ENCODE peak calls at places on chromosomes 16 and 17, in seven cellular contexts. B is coronary artery; A is fibroblast of the aortic adventitia; Y is CD8-positive, alpha-beta T cell; K is AG09309; E is GM23338; S is heart right ventricle. R is an unnamed sample.

GRCh38 chr16:47905771-47906170 is 250.0 kb downstream of the ABCC12 start:
- DNase-seq in B (no peak), A (no peak), Y (no peak), K (no peak), E (no peak), S (no peak), R (no peak)

GRCh38 chr17:28390123-28390522 is 15.9 kb downstream of the SLC46A1 start:
- DNase-seq in B (no peak), A (no peak), Y (no peak), K (no peak), E (no peak), S (no peak), R (no peak)

GRCh38 chr17:50621562-50621961 is 13.1 kb upstream of the ABCC3 start:
- DNase-seq in B (no peak), A (no peak), Y (no peak), K (no peak), E (no peak), S (no peak), R (no peak)

GRCh38 chr17:78650093-78650715 is 73.0 kb upstream of the DNAH17 start:
- DNase-seq in B (peak), A (no peak), Y (no peak), K (no peak), E (peak), S (no peak), R (no peak)

GRCh38 chr16:11094838-11095565 is 150.6 kb downstream of the CLEC16A start:
- DNase-seq in B (no peak), A (no peak), Y (no peak), K (no peak), E (no peak), S (no peak), R (peak)

GRCh38 chr17:4599505-4600281 is 15.4 kb downstream of the SMTNL2 start:
- DNase-seq in B (no peak), A (peak), Y (no peak), K (no peak), E (peak), S (no peak), R (no peak)

GRCh38 chr17:55316499-55316898 is 51.7 kb downstream of the HLF start:
- DNase-seq in B (no peak), A (no peak), Y (no peak), K (no peak), E (no peak), S (no peak), R (no peak)

GRCh38 chr16:3014971-3015370 is 2.2 kb downstream of the CLDN9 start:
- DNase-seq in B (no peak), A (no peak), Y (no peak), K (no peak), E (no peak), S (no peak), R (no peak)

GRCh38 chr16:73066927-73067670 is 19.2 kb upstream of the ZFHX3 start:
- DNase-seq in B (peak), A (peak), Y (no peak), K (no peak), E (no peak), S (no peak), R (no peak)

GRCh38 chr16:75256871-75257343 is 5.5 kb upstream of the BCAR1 start:
- DNase-seq in B (peak), A (peak), Y (no peak), K (no peak), E (no peak), S (peak), R (no peak)

GRCh38 chr17:3773511-3773910 is 27.5 kb downstream of the ITGAE start:
- DNase-seq in B (no peak), A (peak), Y (no peak), K (no peak), E (no peak), S (no peak), R (no peak)

GRCh38 chr17:48486557-48486956 is 44.3 kb downstream of the HOXB1 start:
- DNase-seq in B (no peak), A (peak), Y (no peak), K (peak), E (no peak), S (no peak), R (no peak)

GRCh38 chr16:85037050-85037410 is 9.4 kb downstream of the KIAA0513 start:
- DNase-seq in B (no peak), A (peak), Y (no peak), K (peak), E (no peak), S (no peak), R (no peak)

GRCh38 chr17:81888105-81888987 is 3.0 kb downstream of the ALYREF start:
- DNase-seq in B (no peak), A (no peak), Y (no peak), K (no peak), E (no peak), S (no peak), R (no peak)

GRCh38 chr17:35864853-35865252 is 3.8 kb downstream of the HEATR9 start:
- DNase-seq in B (no peak), A (no peak), Y (no peak), K (no peak), E (no peak), S (no peak), R (peak)

GRCh38 chr17:29567362-29568330 is 809 bp upstream of the ABHD15 start:
- DNase-seq in B (peak), A (peak), Y (peak), K (no peak), E (peak), S (peak), R (no peak)

GRCh38 chr16:66986559-66986958 is 1.8 kb upstream of the CES4A start:
- DNase-seq in B (no peak), A (no peak), Y (no peak), K (no peak), E (no peak), S (no peak), R (no peak)

GRCh38 chr17:53719229-53719628 is 103.5 kb upstream of the KIF2B start:
- DNase-seq in B (no peak), A (no peak), Y (no peak), K (no peak), E (no peak), S (no peak), R (no peak)

GRCh38 chr17:51508048-51508447 is 247.7 kb downstream of the UTP18 start:
- DNase-seq in B (no peak), A (no peak), Y (no peak), K (no peak), E (no peak), S (no peak), R (no peak)

GRCh38 chr16:15607700-15608396 is 35.1 kb downstream of the MARF1 start:
- DNase-seq in B (no peak), A (peak), Y (no peak), K (no peak), E (no peak), S (peak), R (no peak)

GRCh38 chr17:44223574-44224046 is 4.1 kb upstream of the UBTF start:
- DNase-seq in B (no peak), A (peak), Y (no peak), K (no peak), E (no peak), S (peak), R (no peak)

GRCh38 chr17:50630524-50631194 is 4.0 kb upstream of the ABCC3 start:
- DNase-seq in B (no peak), A (no peak), Y (peak), K (no peak), E (peak), S (peak), R (no peak)

GRCh38 chr16:82728901-82729300 is 102.1 kb downstream of the CDH13 start:
- DNase-seq in B (no peak), A (no peak), Y (no peak), K (no peak), E (no peak), S (no peak), R (no peak)

GRCh38 chr17:43714338-43715149 is 44.0 kb downstream of the SOST start:
- DNase-seq in B (no peak), A (no peak), Y (no peak), K (no peak), E (no peak), S (no peak), R (no peak)

GRCh38 chr17:67132366-67132765 is 88.0 kb downstream of the CACNG1 start:
- DNase-seq in B (no peak), A (no peak), Y (no peak), K (no peak), E (no peak), S (no peak), R (peak)

GRCh38 chr16:10080031-10080772 is 102.0 kb downstream of the GRIN2A start:
- DNase-seq in B (no peak), A (peak), Y (no peak), K (peak), E (no peak), S (peak), R (peak)

GRCh38 chr17:32267690-32268205 is 2.1 kb downstream of the RHBDL3 start:
- DNase-seq in B (no peak), A (no peak), Y (no peak), K (no peak), E (peak), S (no peak), R (no peak)

DNA sequence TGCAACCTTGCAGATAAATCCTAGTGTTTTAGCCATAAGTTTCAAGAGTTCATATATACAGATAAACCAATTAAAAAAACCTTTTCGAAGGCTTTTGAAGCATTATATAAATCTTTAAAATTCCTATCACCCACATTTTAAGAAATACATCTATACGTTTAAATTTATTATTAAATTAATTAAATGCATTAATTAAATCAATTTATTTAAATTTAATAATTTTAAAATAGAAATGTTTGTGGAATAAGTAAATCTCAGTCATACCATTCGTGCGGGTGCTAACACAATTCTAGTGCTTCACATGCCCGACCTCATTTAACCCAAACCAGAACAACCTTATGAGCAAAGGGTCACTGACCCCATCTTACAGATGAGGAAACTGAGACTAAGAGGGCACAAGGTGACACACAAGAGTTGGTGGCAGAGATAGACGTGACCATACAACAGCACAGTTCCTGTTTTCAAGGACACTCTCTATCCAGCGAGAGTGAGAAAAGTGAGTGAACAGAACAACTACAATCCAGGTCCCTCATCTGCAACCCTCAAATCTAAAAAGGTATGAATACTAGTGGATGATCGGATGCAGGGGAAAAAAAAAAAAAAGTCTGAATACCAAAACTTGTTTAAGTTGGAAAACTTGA is 1.4 kb downstream of the NSMCE1 start:
- DNase-seq in B (no peak), A (no peak), Y (no peak), K (no peak), E (no peak), S (no peak), R (no peak)
- H3K4me3 ChIP-seq in B (no peak), A (no peak), Y (no peak), K (no peak), E (no peak), S (no peak), R (no peak)

GRCh38 chr16:71288890-71289731 is at the start of gene CMTR2:
- DNase-seq in B (peak), A (peak), Y (peak), K (peak), E (peak), S (peak), R (peak)

GRCh38 chr16:71287903-71288302 is 1.3 kb downstream of the CMTR2 start:
- DNase-seq in B (no peak), A (no peak), Y (no peak), K (no peak), E (no peak), S (no peak), R (no peak)

GRCh38 chr16:71288570-71288889 is 672 bp downstream of the CMTR2 start:
- DNase-seq in B (no peak), A (no peak), Y (no peak), K (no peak), E (no peak), S (no peak), R (no peak)

GRCh38 chr16:71287454-71287853 is 1.7 kb downstream of the CMTR2 start:
- DNase-seq in B (no peak), A (no peak), Y (no peak), K (no peak), E (no peak), S (no peak), R (no peak)

DNA sequence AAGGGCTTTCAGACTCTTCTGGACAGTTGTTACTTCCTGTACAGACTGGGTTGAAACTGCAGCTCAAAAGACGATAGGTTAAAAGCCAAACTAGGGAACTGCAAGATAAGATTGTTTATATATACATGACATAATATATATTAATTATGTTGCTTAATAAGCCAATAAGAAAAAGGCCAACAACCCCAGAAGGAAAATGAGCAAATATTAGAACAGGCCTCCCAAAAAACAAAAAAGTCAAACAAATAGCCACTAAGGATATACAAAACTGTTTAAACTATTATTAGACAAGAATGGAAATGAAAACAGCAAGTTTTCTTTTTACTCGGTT is 495 bp upstream of the CMTR2 start:
- DNase-seq in B (no peak), A (no peak), Y (no peak), K (no peak), E (no peak), S (no peak), R (no peak)
- H3K4me3 ChIP-seq in B (peak), A (peak), Y (no peak), K (peak), E (peak), S (peak), R (peak)

GRCh38 chr16:89171216-89172170 is at the start of gene CDH15:
- DNase-seq in B (no peak), A (peak), Y (peak), K (peak), E (peak), S (peak), R (peak)
- H3K4me3 ChIP-seq in B (peak), A (peak), Y (peak), K (no peak), E (peak), S (peak), R (peak)

DNA sequence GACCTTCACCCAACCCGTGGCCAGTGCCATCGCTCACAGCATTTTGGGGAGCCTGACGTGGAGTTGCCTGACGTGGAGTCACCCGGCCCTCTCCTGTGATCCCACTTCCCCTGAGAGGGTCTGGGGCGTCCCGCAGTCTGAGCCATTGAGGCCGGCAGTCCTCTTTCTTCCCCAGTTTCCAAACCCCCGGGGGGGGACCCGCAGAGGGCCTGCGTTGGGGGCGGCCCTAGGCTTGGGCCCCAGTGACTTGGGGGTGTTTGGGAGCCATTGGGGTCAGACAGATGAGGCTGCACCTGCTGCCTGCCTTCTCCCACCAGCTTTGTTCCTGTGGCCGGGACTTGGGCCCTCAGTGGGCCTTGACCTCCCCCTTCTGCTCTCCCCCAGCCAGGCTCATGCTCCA is 1.7 kb downstream of the RHOT2 start:
- DNase-seq in B (no peak), A (no peak), Y (no peak), K (no peak), E (no peak), S (no peak), R (no peak)
- H3K4me3 ChIP-seq in B (no peak), A (peak), Y (no peak), K (no peak), E (no peak), S (peak), R (no peak)

DNA sequence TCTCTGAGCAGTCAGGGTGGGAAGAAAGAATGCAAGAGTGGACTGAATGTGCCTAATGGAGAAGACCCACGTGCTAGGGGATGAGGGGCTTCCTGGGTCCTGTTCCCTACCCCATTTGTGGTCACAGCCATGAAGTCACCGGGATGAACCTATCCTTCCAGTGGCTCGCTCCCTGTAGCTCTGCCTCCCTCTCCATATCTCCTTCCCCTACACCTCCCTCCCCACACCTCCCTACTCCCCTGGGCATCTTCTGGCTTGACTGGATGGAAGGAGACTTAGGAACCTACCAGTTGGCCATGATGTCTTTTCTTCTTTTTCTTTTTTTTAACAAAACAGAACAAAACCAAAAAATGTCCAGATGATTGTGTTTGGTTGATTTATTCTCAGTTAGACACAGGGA is 14.1 kb downstream of the IGFBP4 start:
- DNase-seq in B (no peak), A (no peak), Y (no peak), K (no peak), E (no peak), S (no peak), R (no peak)
- H3K4me3 ChIP-seq in B (no peak), A (no peak), Y (no peak), K (no peak), E (no peak), S (no peak), R (no peak)

GRCh38 chr16:4317471-4318170 is 1.8 kb downstream of the GLIS2 start:
- DNase-seq in B (no peak), A (peak), Y (no peak), K (no peak), E (peak), S (no peak), R (no peak)
- H3K4me3 ChIP-seq in B (peak), A (peak), Y (no peak), K (peak), E (peak), S (peak), R (no peak)

GRCh38 chr17:56595831-56596740 is 2.6 kb downstream of the NOG start:
- DNase-seq in B (no peak), A (no peak), Y (peak), K (no peak), E (peak), S (no peak), R (no peak)

GRCh38 chr17:56593073-56593740 is at the start of gene NOG:
- DNase-seq in B (no peak), A (peak), Y (peak), K (no peak), E (peak), S (peak), R (no peak)

GRCh38 chr17:56593741-56594527 is 435 bp downstream of the NOG start:
- DNase-seq in B (peak), A (peak), Y (peak), K (peak), E (peak), S (peak), R (no peak)

GRCh38 chr17:56596741-56597494 is 3.4 kb downstream of the NOG start:
- DNase-seq in B (no peak), A (no peak), Y (peak), K (no peak), E (peak), S (no peak), R (no peak)

DNA sequence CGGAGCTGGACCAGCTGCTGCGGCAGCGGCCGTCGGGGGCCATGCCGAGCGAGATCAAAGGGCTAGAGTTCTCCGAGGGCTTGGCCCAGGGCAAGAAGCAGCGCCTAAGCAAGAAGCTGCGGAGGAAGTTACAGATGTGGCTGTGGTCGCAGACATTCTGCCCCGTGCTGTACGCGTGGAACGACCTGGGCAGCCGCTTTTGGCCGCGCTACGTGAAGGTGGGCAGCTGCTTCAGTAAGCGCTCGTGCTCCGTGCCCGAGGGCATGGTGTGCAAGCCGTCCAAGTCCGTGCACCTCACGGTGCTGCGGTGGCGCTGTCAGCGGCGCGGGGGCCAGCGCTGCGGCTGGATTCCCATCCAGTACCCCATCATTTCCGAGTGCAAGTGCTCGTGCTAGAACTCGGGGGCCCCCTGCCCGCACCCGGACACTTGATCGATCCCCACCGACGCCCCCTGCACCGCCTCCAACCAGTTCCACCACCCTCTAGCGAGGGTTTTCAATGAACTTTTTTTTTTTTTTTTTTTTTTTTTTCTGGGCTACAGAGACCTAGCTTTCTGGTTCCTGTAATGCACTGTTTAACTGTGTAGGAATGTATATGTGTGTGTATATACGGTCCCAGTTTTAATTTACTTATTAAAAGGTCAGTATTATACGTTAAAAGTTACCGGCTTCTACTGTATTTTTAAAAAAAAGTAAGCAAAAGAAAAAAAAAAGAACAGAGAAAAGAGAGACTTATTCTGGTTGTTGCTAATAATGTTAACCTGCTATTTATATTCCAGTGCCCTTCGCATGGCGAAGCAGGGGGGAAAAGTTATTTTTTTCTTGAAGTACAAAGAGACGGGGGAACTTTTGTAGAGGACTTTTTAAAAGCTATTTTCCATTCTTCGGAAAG is 1.3 kb downstream of the NOG start:
- DNase-seq in B (no peak), A (no peak), Y (peak), K (no peak), E (peak), S (no peak), R (no peak)
- H3K4me3 ChIP-seq in B (peak), A (no peak), Y (peak), K (peak), E (peak), S (peak), R (peak)

GRCh38 chr17:76915840-76916510 is 47.8 kb downstream of the MGAT5B start:
- DNase-seq in B (no peak), A (no peak), Y (no peak), K (no peak), E (no peak), S (no peak), R (no peak)
- H3K4me3 ChIP-seq in B (no peak), A (no peak), Y (no peak), K (no peak), E (no peak), S (no peak), R (no peak)

DNA sequence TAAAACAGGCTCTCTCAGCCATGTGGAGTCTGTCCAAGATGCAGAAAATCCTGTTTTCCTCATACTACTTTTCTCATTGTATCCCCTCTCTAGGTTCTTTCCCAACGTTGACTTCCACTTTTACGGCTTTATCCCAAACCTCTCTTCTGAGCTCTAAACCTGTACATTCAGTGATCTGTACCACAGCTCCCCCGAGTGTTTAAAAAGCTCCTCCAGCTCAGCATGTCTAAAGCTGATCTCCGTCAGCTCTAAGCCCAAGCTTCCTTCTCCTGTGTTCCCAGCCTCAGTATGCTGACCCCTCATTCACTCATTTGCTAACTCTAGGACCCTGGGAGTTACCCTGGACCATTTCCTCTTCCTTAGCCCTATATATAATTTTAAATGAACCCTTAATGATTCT is 144.6 kb downstream of the DNAH9 start:
- DNase-seq in B (no peak), A (no peak), Y (no peak), K (no peak), E (peak), S (no peak), R (no peak)
- H3K4me3 ChIP-seq in B (no peak), A (no peak), Y (no peak), K (no peak), E (no peak), S (no peak), R (no peak)

R was measured in Jurkat, Clone E6-1.